ENCODE peak calls at places on chromosome 20, in ten cellular contexts. N, O, S, H, R, C, D, Y, Z and I are unnamed samples.

GRCh38 chr20:48025661-48026060 is 240.4 kb upstream of the SULF2 start:
- DNase-seq in N (no peak), O (no peak), S (no peak), H (no peak), R (no peak), C (no peak), D (no peak), Y (no peak), Z (no peak), I (no peak)

GRCh38 chr20:23700931-23701330 is 12.1 kb upstream of the CST4 start:
- DNase-seq in N (no peak), O (no peak), S (no peak), H (no peak), R (no peak), C (no peak), D (no peak), Y (no peak), Z (no peak), I (no peak)

GRCh38 chr20:17895641-17896246 is 72.8 kb downstream of the SNX5 start:
- DNase-seq in N (peak), O (no peak), S (no peak), H (no peak), R (peak), C (peak), D (no peak), Y (no peak), Z (peak), I (no peak)

GRCh38 chr20:64064145-64064698 is 1.2 kb downstream of the TCEA2 start:
- DNase-seq in N (no peak), O (no peak), S (no peak), H (no peak), R (no peak), C (no peak), D (no peak), Y (no peak), Z (no peak), I (no peak)

GRCh38 chr20:37202267-37202943 is 23.1 kb upstream of the MROH8 start:
- DNase-seq in N (no peak), O (peak), S (no peak), H (no peak), R (peak), C (peak), D (peak), Y (no peak), Z (peak), I (no peak)

GRCh38 chr20:37598101-37598530 is 70.4 kb upstream of the BLCAP start:
- DNase-seq in N (no peak), O (no peak), S (no peak), H (no peak), R (no peak), C (no peak), D (no peak), Y (no peak), Z (no peak), I (no peak)

GRCh38 chr20:62269871-62270270 is 31.6 kb downstream of the OSBPL2 start:
- DNase-seq in N (no peak), O (no peak), S (no peak), H (no peak), R (no peak), C (no peak), D (no peak), Y (no peak), Z (no peak), I (no peak)

GRCh38 chr20:40781340-40781916 is 92.4 kb upstream of the MAFB start:
- DNase-seq in N (no peak), O (no peak), S (no peak), H (no peak), R (no peak), C (no peak), D (no peak), Y (no peak), Z (no peak), I (no peak)

GRCh38 chr20:768426-768978 is at the start of gene SLC52A3:
- DNase-seq in N (no peak), O (no peak), S (no peak), H (no peak), R (no peak), C (no peak), D (no peak), Y (no peak), Z (no peak), I (no peak)